ENCODE peak calls at places on chromosomes 16 and 17, in five cellular contexts. K is IMR-90, D is A549, P is K562, V is GM12878. B is an unnamed sample.

GRCh38 chr17:46976626-46977270 is 2.3 kb downstream of the RPRML start:
- DNase-seq in D (no peak), K (no peak), P (peak; percentile 86), V (no peak), B (no peak)

GRCh38 chr16:80463303-80463702 is 77.5 kb upstream of the DYNLRB2 start:
- DNase-seq in P (no peak), V (no peak), K (no peak), D (no peak), B (no peak)

GRCh38 chr16:25838724-25839186 is 147.0 kb downstream of the HS3ST4 start:
- DNase-seq in D (peak; percentile 19), P (peak; percentile 56), K (peak; percentile 41), V (peak; percentile 11), B (peak; percentile 34)

GRCh38 chr17:74803971-74804370 is 27.8 kb upstream of the NAT9 start:
- DNase-seq in K (no peak), D (no peak), P (no peak), V (no peak), B (peak; percentile 90)

GRCh38 chr17:57502696-57503307 is 242.3 kb downstream of the CCDC182 start:
- DNase-seq in P (no peak), K (no peak), D (no peak), V (no peak), B (peak; percentile 53)

GRCh38 chr16:12794486-12795399 is 8.9 kb downstream of the CPPED1 start:
- DNase-seq in K (no peak), D (no peak), P (peak; percentile 68), V (no peak), B (no peak)

GRCh38 chr16:1152651-1153259 is at the start of gene CACNA1H:
- DNase-seq in K (no peak), V (no peak), D (peak; percentile 58), P (peak; percentile 63), B (peak; percentile 86)

GRCh38 chr17:48723555-48724239 is 712 bp downstream of the PRAC2 start:
- DNase-seq in D (no peak), P (no peak), K (no peak), V (no peak), B (no peak)

GRCh38 chr17:72715906-72716572 is 376.4 kb downstream of the SLC39A11 start:
- DNase-seq in K (peak; percentile 98), P (no peak), V (no peak), D (peak; percentile 93), B (no peak)

GRCh38 chr17:2937331-2938003 is 125.9 kb downstream of the OR1D5 start:
- DNase-seq in P (no peak), V (no peak), D (no peak), K (peak; percentile 36), B (peak; percentile 59)

GRCh38 chr17:80217703-80218362 is 2.3 kb downstream of the SGSH start:
- DNase-seq in D (no peak), K (no peak), V (no peak), P (no peak), B (no peak)

GRCh38 chr17:50629902-50630301 is 4.8 kb upstream of the ABCC3 start:
- DNase-seq in K (no peak), V (no peak), P (no peak), D (no peak), B (peak; percentile 11)

GRCh38 chr16:75676909-75677308 is at the start of gene CPHXL2:
- DNase-seq in D (no peak), P (no peak), K (no peak), V (no peak), B (no peak)

GRCh38 chr17:59423137-59423703 is 91.8 kb downstream of the YPEL2 start:
- DNase-seq in K (peak; percentile 24), V (no peak), P (peak; percentile 78), D (peak; percentile 42), B (no peak)

DNA sequence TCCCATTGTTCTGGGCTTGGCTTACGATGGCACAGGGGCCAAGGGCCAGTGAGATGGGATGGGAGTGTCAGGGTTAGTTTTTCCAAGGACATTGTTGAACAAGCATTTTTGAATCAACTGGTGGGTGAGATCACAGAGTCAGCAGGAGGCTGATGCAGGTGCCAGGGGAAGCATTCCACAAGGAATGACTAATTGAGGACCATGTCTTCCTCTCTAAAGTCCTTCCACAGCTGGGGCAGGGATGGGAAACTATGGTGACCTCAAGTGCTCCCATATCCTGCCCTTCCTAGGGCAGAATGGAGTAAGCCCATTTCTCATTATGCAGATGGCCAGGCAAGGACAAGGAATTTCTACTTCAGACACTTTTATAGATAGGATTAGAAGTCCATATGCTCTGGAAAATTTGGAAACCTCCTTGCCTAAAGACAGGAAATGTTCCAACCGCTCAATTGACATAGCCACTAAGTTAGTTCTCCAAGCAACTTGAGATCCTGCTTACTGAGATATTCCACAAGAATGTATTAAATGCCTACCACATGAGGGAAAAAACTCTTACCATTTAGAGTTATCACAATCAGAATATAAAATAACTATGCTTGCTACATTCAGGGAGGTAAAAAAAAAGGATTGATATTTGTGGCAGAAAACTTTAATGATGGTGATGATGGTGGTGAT is 21.2 kb upstream of the ENGASE start:
- DNase-seq in K (peak; percentile 31), P (no peak), V (no peak), D (no peak), B (no peak)
- TF ChIP-seq RCOR1 in K (no peak), P (no peak), V (no peak), D (no peak), B (no peak)

DNA sequence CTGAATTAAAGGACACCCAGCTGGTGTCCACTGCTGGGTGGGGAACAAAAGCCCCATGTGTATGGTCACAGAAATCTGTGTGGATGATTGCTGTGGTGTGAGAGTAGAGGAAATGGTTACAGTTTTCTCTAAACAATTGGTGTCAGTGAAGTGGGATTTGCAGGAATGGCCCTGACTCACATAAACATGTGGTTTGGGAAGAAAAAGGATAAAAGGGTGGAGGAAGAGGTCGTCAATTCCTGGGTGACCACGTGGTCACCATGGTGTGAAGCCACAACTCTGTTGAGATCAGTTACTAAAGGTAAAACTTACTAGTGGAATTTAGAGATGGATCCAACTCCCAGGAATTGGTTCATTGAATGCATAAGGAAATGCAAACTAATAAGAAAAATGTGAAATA is 3.6 kb upstream of the TUBG2 start:
- DNase-seq in V (no peak), K (peak; percentile 93), D (no peak), P (no peak), B (no peak)
- TF ChIP-seq RCOR1 in V (no peak), K (peak; percentile 22), D (no peak), P (no peak), B (no peak)

DNA sequence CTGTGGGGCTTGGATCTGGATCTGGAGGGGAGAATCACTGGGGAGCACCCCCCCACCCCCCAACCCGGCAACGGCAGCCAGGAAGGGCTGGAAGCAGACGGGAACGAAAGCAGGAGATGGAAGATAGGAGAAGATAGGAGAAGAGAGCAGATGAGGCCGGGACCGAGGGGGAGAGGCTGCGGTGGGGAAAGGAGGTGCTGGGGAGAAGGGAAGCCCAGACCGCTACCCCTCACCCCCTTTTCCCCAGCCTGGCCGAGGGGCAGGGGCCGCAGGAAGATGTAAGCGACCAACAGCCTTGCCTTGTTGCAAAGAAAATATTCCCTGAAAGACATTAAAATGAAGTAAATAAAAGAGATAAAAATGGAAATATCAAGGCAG is 26.8 kb upstream of the CBFA2T3 start:
- DNase-seq in K (no peak), P (peak; percentile 76), D (no peak), V (no peak), B (peak; percentile 73)
- TF ChIP-seq RCOR1 in K (no peak), P (no peak), D (no peak), V (no peak), B (no peak)

DNA sequence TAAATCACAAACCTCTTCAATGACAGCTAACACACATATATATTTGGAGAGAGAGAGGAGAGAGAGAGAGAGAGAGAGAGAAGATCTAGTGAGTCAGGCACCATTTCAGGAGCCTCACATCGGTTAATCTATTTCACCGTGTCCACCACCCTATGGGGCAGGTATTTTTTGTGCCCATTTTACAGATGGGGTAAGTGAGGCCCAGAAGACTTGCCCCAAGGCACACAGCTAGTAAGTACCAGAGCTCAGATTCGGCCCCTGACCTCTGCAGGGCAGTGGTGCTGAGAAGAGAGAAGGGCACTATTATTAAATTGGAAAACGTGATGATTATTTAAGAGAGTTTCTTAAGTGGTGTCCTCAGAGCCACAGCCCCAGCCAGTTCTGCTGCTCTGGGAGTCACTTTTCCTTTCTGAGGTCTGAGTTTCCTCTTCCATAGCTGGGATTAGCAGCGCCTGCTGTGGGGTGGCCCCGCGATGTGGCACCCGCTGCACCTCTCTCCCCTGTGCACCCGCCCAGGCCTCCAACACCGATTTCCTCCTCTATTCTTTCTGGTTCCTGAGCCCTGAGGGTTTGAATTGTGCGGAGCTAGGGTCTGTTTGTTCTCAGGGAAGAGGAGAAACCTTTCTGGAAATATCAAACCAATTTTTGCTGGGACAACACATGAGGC is 303.9 kb downstream of the IRF8 start:
- DNase-seq in K (no peak), V (no peak), P (no peak), D (no peak), B (no peak)
- TF ChIP-seq RCOR1 in K (no peak), V (no peak), P (no peak), D (no peak), B (no peak)

GRCh38 chr16:10321407-10322397 is 64.2 kb upstream of the ATF7IP2 start:
- DNase-seq in K (no peak), P (peak; percentile 51), D (no peak), V (no peak), B (no peak)
- TF ChIP-seq RCOR1 in K (no peak), P (no peak), D (no peak), V (no peak), B (no peak)

GRCh38 chr16:57688487-57688986 is 6.1 kb upstream of the DRC7 start:
- DNase-seq in D (no peak), V (no peak), K (no peak), P (no peak), B (no peak)

GRCh38 chr16:57686577-57686976 is 8.0 kb upstream of the DRC7 start:
- DNase-seq in K (no peak), P (no peak), D (no peak), V (no peak), B (no peak)

GRCh38 chr16:57689772-57690558 is 4.6 kb upstream of the DRC7 start:
- DNase-seq in D (no peak), K (no peak), V (peak; percentile 57), P (peak; percentile 98), B (no peak)

GRCh38 chr16:57690782-57691471 is 3.7 kb upstream of the DRC7 start:
- DNase-seq in P (peak; percentile 80), K (peak; percentile 7), D (no peak), V (no peak), B (no peak)

GRCh38 chr16:57688987-57689771 is 5.4 kb upstream of the DRC7 start:
- DNase-seq in V (no peak), P (peak; percentile 34), D (no peak), K (no peak), B (peak; percentile 30)
- TF ChIP-seq RCOR1 in V (no peak), P (no peak), D (no peak), K (no peak), B (no peak)

GRCh38 chr17:976316-976715 is 3.3 kb downstream of the NXN start:
- DNase-seq in D (no peak), K (no peak), P (no peak), V (no peak), B (no peak)
- TF ChIP-seq RCOR1 in D (no peak), K (no peak), P (no peak), V (no peak), B (no peak)

DNA sequence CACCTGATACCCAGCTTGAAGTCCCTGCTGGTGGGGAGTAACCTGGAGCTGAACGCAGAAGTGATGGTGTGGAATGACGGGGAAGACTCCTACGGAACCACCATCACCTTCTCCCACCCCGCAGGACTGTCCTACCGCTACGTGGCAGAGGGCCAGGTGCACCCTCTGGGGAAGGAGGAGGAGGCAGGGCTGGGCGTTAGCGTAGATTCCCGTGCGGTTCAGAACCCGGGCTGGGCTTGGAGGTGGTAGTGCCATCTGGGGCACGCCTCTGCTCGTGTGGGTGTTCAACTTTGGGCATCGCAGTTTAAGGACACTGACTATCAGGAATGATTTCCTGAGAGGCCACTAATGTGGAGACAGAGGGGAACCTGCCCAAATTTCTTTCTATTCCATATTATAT is 18.3 kb downstream of the ITGAX start:
- DNase-seq in V (no peak), P (no peak), D (no peak), K (no peak), B (no peak)
- TF ChIP-seq RCOR1 in V (no peak), P (no peak), D (no peak), K (no peak), B (no peak)

GRCh38 chr17:33292981-33293867 is at the start of gene ASIC2:
- DNase-seq in P (no peak), K (peak; percentile 4), V (no peak), D (peak; percentile 40), B (peak; percentile 55)
- TF ChIP-seq RCOR1 in P (no peak), K (no peak), V (no peak), D (no peak), B (no peak)

B was measured in SK-N-SH.